ENCODE peak calls at places on chromosome 10, in eight cellular contexts. M is sigmoid colon, R is astrocyte of the spinal cord, D is tibial artery, V is fibroblast of lung, K is lower lobe of right lung, T is BJ, A is heart left ventricle. Z is an unnamed sample.

GRCh38 chr10:21719502-21719901 is 185.5 kb downstream of the MLLT10 start:
- DNase-seq in A (no peak), T (no peak), D (no peak), M (no peak), K (no peak), R (no peak), V (no peak), Z (no peak)

GRCh38 chr10:124511205-124512039 is 49.8 kb downstream of the LHPP start:
- DNase-seq in R (no peak), A (no peak), M (peak), V (no peak), T (no peak), D (no peak), K (no peak), Z (no peak)

GRCh38 chr10:119602241-119603095 is 5.7 kb upstream of the TIAL1 start:
- DNase-seq in D (no peak), R (no peak), T (no peak), M (no peak), V (no peak), K (no peak), A (no peak), Z (no peak)

GRCh38 chr10:6669269-6669859 is 89.3 kb upstream of the PRKCQ start:
- DNase-seq in T (peak), K (no peak), A (no peak), M (no peak), R (peak), D (no peak), V (peak), Z (peak)

GRCh38 chr10:5640501-5640900 is 25.9 kb downstream of the ASB13 start:
- DNase-seq in K (peak), R (no peak), M (no peak), D (no peak), T (no peak), V (no peak), A (no peak), Z (no peak)

GRCh38 chr10:97991875-97992274 is 38.5 kb downstream of the CRTAC1 start:
- DNase-seq in R (peak), D (no peak), T (no peak), M (no peak), A (no peak), K (no peak), V (peak), Z (peak)

GRCh38 chr10:15149042-15149771 is 19.3 kb downstream of the NMT2 start:
- DNase-seq in V (no peak), T (no peak), K (no peak), R (no peak), D (no peak), A (no peak), M (no peak), Z (no peak)

GRCh38 chr10:100829103-100829870 is 83.5 kb upstream of the SLF2 start:
- DNase-seq in A (no peak), D (no peak), R (no peak), T (no peak), V (no peak), M (no peak), K (no peak), Z (no peak)

GRCh38 chr10:35561670-35562069 is 43.5 kb upstream of the GJD4 start:
- DNase-seq in D (no peak), M (no peak), T (no peak), A (peak), K (no peak), R (no peak), V (no peak), Z (no peak)

GRCh38 chr10:102410427-102411073 is 8.0 kb downstream of the PSD start:
- DNase-seq in M (peak), R (no peak), K (peak), A (no peak), T (no peak), V (peak), D (no peak), Z (no peak)

GRCh38 chr10:73791871-73792400 is 6.5 kb downstream of the ZSWIM8 start:
- DNase-seq in R (no peak), A (no peak), V (no peak), T (no peak), D (no peak), M (no peak), K (no peak), Z (no peak)

GRCh38 chr10:21919117-21919516 is 84.4 kb downstream of the DNAJC1 start:
- DNase-seq in A (no peak), T (no peak), K (no peak), D (no peak), M (no peak), R (no peak), V (no peak), Z (no peak)

GRCh38 chr10:125083576-125083920 is 76.8 kb downstream of the CTBP2 start:
- DNase-seq in V (peak), R (peak), M (peak), K (no peak), T (peak), A (peak), D (peak), Z (peak)

DNA sequence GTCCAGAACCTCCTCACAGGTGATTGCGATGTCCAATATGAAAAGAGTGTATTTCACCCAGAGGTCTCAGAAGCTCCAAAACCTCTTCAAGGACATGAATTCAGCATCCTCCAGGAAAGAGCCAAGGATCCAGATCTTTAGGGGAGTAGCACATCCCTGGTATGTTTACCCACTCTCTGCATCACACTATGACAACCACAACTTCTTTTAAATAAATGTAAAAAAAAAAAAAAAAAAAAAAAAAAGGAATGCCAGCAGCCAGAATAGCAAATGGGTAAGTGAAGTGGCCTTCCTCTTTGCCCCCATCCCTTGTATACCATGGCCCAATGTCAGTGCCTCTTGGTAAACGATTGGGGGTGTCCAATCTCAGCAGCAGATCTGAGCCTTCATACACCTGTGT is 67.3 kb downstream of the SORBS1 start:
- DNase-seq in M (no peak), K (no peak), R (no peak), V (no peak), A (no peak), T (no peak), D (no peak), Z (no peak)
- H3K4me3 ChIP-seq in M (no peak), K (no peak), R (no peak), V (no peak), A (no peak), T (no peak), D (no peak), Z (no peak)

GRCh38 chr10:123145542-123146012 is 2.4 kb upstream of the HMX2 start:
- DNase-seq in M (no peak), V (no peak), K (no peak), A (no peak), R (no peak), D (no peak), T (no peak), Z (no peak)

GRCh38 chr10:123146013-123146891 is 1.7 kb upstream of the HMX2 start:
- DNase-seq in R (no peak), K (no peak), A (no peak), V (no peak), D (no peak), T (no peak), M (no peak), Z (no peak)

GRCh38 chr10:123143825-123144168 is 4.1 kb upstream of the HMX2 start:
- DNase-seq in M (no peak), R (no peak), V (no peak), T (no peak), D (no peak), A (no peak), K (no peak), Z (no peak)

GRCh38 chr10:123143162-123143824 is 4.6 kb upstream of the HMX2 start:
- DNase-seq in V (no peak), R (no peak), K (no peak), M (no peak), A (no peak), D (no peak), T (no peak), Z (no peak)

GRCh38 chr10:123144697-123145541 is 3.0 kb upstream of the HMX2 start:
- DNase-seq in V (no peak), A (no peak), R (no peak), T (no peak), M (no peak), K (no peak), D (no peak), Z (no peak)
- TF ChIP-seq CTCF in V (no peak), A (no peak), R (no peak), T (no peak), M (no peak), K (no peak), D (no peak), Z (no peak)

GRCh38 chr10:27188897-27189296 is 33.7 kb downstream of the MASTL start:
- DNase-seq in M (no peak), K (no peak), D (no peak), T (no peak), A (no peak), V (no peak), R (no peak), Z (no peak)
- H3K4me3 ChIP-seq in M (no peak), K (no peak), D (no peak), T (no peak), A (no peak), V (no peak), R (no peak), Z (no peak)

GRCh38 chr10:121185816-121186215 is 334.7 kb downstream of the WDR11 start:
- DNase-seq in D (no peak), M (no peak), K (no peak), V (no peak), T (no peak), A (no peak), R (no peak), Z (no peak)

GRCh38 chr10:121183241-121183640 is 332.1 kb downstream of the WDR11 start:
- DNase-seq in V (no peak), K (no peak), M (no peak), T (no peak), A (no peak), D (no peak), R (no peak), Z (no peak)

GRCh38 chr10:121187375-121187774 is 336.2 kb downstream of the WDR11 start:
- DNase-seq in D (no peak), M (no peak), K (no peak), R (peak), V (peak), A (no peak), T (no peak), Z (no peak)

GRCh38 chr10:121189092-121189491 is 337.9 kb downstream of the WDR11 start:
- DNase-seq in M (no peak), R (no peak), V (no peak), K (no peak), D (no peak), T (no peak), A (no peak), Z (no peak)

GRCh38 chr10:121188005-121188404 is 336.8 kb downstream of the WDR11 start:
- DNase-seq in T (no peak), M (no peak), V (no peak), R (no peak), K (no peak), A (no peak), D (peak), Z (no peak)
- TF ChIP-seq CTCF in T (no peak), M (no peak), V (no peak), R (no peak), K (no peak), A (no peak), D (no peak), Z (no peak)

DNA sequence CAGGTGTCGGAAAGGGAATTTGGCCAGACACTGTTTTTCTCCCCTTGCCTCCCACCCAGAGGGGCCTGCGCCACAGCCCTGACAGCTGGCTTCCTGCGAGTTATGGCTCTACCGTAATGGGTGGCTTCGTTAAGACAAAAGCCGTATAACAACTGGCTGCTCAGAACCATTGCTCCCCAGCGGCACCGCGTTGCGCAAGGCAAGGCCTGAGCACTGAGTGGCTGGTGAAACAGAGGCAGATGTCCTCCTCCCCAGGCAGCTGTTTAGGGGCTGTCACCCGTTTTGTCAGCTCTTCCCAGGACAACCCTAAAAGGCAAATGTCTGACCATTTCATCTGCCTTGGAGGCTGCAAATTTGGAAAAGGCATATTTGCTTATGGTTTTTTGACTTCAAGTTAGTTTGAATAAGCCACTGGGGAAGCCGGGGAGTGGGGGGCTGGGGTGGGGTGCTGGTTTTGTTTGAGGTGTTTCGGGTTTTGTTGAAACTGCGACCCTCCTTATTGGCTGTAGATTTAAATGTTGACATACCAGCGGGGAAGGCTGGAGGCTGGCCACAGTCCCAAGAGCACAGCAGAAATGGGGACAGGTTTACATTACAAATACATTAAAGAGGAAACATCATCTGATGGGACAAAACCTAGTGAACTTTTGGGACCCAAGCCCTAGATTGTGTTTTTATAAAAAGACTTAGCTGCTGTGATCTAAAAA is 681 bp upstream of the SPOCK2 start:
- DNase-seq in M (no peak), D (no peak), V (no peak), R (peak), K (peak), T (no peak), A (no peak), Z (peak)
- H3K4me3 ChIP-seq in M (no peak), D (no peak), V (no peak), R (no peak), K (peak), T (no peak), A (peak), Z (no peak)

Z was measured in foreskin fibroblast.